ENCODE peak calls at places on chromosomes 11 and 22, in four cellular contexts. V, G, B and I are unnamed samples.

GRCh38 chr11:35798423-35798822 is 135.8 kb downstream of the TRIM44 start:
- DNase-seq in G (no peak), B (no peak), V (no peak), I (no peak)

GRCh38 chr11:4072668-4073285 is 21.8 kb upstream of the RRM1 start:
- DNase-seq in V (peak; percentile 76), G (peak; percentile 87), B (peak; percentile 84), I (peak; percentile 82)

GRCh38 chr11:28833670-28834069 is 725.5 kb downstream of the METTL15 start:
- DNase-seq in G (peak; percentile 98), V (no peak), B (no peak), I (no peak)

GRCh38 chr11:6225024-6225423 is 9.4 kb downstream of the FHIP1B start:
- DNase-seq in B (no peak), V (no peak), G (peak; percentile 8), I (no peak)

GRCh38 chr11:112024178-112024777 is 930 bp upstream of the DLAT start:
- DNase-seq in B (no peak), G (no peak), V (no peak), I (no peak)

GRCh38 chr11:68942090-68942620 is 38.5 kb downstream of the IGHMBP2 start:
- DNase-seq in B (no peak), G (no peak), V (no peak), I (no peak)

GRCh38 chr11:12430912-12431311 is 53.5 kb downstream of the PARVA start:
- DNase-seq in B (peak; percentile 82), V (peak; percentile 67), G (peak; percentile 95), I (peak; percentile 72)

GRCh38 chr11:105344938-105345337 is 205.4 kb upstream of the CARD18 start:
- DNase-seq in V (no peak), G (peak; percentile 15), B (no peak), I (no peak)

GRCh38 chr11:94760296-94760695 is 7.9 kb upstream of the AMOTL1 start:
- DNase-seq in V (no peak), G (no peak), B (no peak), I (no peak)

GRCh38 chr11:1307998-1308744 is 1.3 kb downstream of the TOLLIP start:
- DNase-seq in G (peak; percentile 16), V (no peak), B (peak; percentile 74), I (peak; percentile 36)

GRCh38 chr11:47595029-47595428 is 818 bp upstream of the C1QTNF4 start:
- DNase-seq in V (no peak), B (no peak), G (no peak), I (no peak)

GRCh38 chr11:47253660-47254059 is 4.1 kb upstream of the NR1H3 start:
- DNase-seq in G (no peak), B (no peak), V (peak; percentile 60), I (no peak)

GRCh38 chr22:23251445-23252093 is 71.3 kb downstream of the BCR start:
- DNase-seq in G (no peak), B (peak; percentile 54), V (peak; percentile 83), I (peak; percentile 34)

GRCh38 chr11:40337118-40337517 is 1122.3 kb downstream of the LRRC4C start:
- DNase-seq in B (no peak), V (no peak), G (peak; percentile 1), I (no peak)

GRCh38 chr11:36251716-36252307 is 37.4 kb downstream of the COMMD9 start:
- DNase-seq in G (no peak), B (no peak), V (no peak), I (no peak)

GRCh38 chr11:130313383-130314183 is 1.1 kb downstream of the ZBTB44 start:
- DNase-seq in B (no peak), G (peak; percentile 3), V (no peak), I (no peak)

GRCh38 chr11:130310622-130311021 is 4.1 kb downstream of the ZBTB44 start:
- DNase-seq in G (no peak), V (no peak), B (no peak), I (no peak)

GRCh38 chr11:130314184-130314748 is 451 bp downstream of the ZBTB44 start:
- DNase-seq in B (peak; percentile 62), V (peak; percentile 80), G (peak; percentile 56), I (peak; percentile 83)

GRCh38 chr11:130314749-130315285 is at the start of gene ZBTB44:
- DNase-seq in V (peak; percentile 97), G (peak; percentile 93), B (peak; percentile 93), I (peak; percentile 93)

GRCh38 chr11:130312046-130312445 is 2.7 kb downstream of the ZBTB44 start:
- DNase-seq in B (no peak), V (no peak), G (no peak), I (no peak)
- H3K4me3 ChIP-seq in B (no peak overlapping the region), V (no peak overlapping the region), G (no peak overlapping the region), I (no peak overlapping the region)

GRCh38 chr11:62645934-62646824 is at the start of gene GANAB:
- DNase-seq in V (peak; percentile 100), G (peak; percentile 98), B (peak; percentile 99), I (peak; percentile 99)
- H3K9me3 ChIP-seq in V (no peaks in the 10 kb centered on the region), G (no peaks in the 10 kb centered on the region), B (no peaks in the 10 kb centered on the region), I (no peaks in the 10 kb centered on the region)

DNA sequence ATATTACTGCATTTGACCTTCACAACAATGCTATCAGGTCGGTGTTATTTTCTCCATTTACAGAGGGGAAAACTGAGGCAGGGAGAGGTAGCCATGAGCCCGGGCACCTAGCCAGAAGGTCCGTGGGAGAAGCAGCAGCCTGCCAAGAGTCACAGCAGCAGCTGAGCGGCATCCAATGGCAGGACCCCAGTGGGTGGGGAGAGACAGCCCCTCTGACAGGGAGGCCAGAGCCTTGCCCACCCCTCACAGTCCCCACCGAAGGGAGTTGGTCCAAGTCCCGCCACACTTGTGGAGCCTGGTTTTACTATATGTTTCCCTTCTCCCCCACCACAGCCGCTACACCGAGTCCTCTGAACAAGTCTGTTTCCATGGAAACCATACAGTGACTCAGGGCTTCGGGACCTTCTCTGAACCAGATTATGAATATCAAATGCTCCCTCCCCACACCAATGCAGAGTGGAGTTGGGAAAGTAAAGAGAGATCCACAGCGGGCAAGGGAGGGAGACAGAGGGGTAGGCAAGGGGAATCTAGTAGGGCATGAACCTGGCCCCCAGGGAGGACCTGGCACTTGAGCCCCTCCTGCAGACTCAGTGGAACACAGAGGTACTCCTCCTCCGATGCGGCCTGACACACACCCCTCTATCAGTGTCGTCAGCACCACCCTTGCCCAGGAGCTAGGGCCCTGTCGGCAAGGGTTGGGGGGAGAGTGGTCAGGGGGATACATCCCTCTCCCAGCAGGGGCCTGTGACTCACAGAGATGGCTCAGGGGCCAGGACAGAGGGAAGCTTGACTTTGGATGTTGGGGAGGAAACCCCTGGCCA is 2.5 kb downstream of the CHST1 start:
- DNase-seq in G (peak; percentile 94), B (peak; percentile 35), V (no peak), I (no peak)
- TF ChIP-seq CTCF in G (no peak), B (no peak), V (no peak), I (no peak)

GRCh38 chr11:119533462-119533861 is 110.5 kb upstream of the THY1 start:
- DNase-seq in V (no peak), G (no peak), B (no peak), I (no peak)
- H3K4me3 ChIP-seq in V (no peak overlapping the region), G (no peak overlapping the region), B (no peak overlapping the region), I (no peak overlapping the region)

DNA sequence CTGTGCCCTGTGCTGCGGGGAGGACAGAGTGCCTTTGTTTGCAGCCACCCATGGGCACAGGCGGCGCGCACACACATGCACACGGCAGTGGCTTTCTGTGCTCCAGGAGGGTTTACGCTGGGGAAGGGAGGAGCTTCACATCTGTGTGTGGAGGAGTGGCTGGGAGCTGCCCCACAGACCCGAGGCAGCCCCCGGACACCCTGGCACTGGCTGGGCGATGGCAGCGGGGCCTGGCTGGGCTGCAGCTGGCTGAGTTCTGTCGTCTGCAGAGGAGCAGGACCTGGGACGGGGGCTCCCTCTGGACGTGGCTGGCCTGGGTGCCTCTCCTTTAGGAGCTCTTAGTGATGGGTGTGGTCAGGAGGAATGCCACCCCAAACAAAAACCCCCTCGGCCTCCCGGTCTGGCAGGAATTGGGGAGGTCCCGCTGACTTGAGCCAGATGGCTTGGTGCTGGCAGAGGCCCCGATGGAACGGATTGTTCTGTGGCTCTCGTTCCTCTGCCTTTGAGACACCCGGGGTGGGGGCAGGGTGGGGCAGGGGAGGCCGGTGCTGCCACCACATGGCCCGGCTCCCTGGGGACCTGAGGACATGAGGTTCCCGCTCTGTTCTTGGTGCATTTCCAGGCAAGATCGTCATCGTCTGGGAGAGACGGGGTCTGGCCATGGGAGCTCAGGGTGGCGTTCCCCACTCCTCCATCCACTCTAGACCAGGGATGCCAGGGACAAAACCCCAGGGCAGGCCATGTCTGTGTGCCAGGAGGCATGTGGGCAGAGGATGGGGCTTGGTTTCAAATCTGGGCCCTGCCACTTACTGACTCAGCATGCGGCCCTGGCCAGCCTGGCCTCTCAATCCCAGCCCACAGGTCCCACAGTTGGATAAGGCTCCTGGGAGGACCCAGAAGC is 1290.7 kb downstream of the BRD1 start:
- DNase-seq in V (no peak), B (peak; percentile 82), G (no peak), I (no peak)
- H3K9me3 ChIP-seq in V (no peaks in the 10 kb centered on the region), B (no peaks in the 10 kb centered on the region), G (no peaks in the 10 kb centered on the region), I (no peaks in the 10 kb centered on the region)